ENCODE peak calls at places on chromosomes 12 and 14, in seven cellular contexts. One of them, this sample, is unnamed.

GRCh38 chr14:102013669-102014200 is 49.4 kb downstream of the DYNC1H1 start:
- DNase-seq in amniotic epithelial cell: peak; percentile 50
- DNase-seq in HS-27A: no peak
- DNase-seq in ELF-1: no peak
- DNase-seq in Calu3: no peak
- DNase-seq in AG08395: no peak
- DNase-seq in substantia nigra: no peak
- DNase-seq in this sample: no peak

GRCh38 chr14:61609143-61609851 is 86.0 kb upstream of the HIF1A start:
- DNase-seq in substantia nigra: peak; percentile 46
- DNase-seq in amniotic epithelial cell: peak; percentile 67
- DNase-seq in ELF-1: peak; percentile 88
- DNase-seq in AG08395: peak; percentile 14
- DNase-seq in Calu3: no peak
- DNase-seq in HS-27A: no peak
- DNase-seq in this sample: peak; percentile 40

GRCh38 chr12:131390408-131391100 is 320.3 kb upstream of the SFSWAP start:
- DNase-seq in ELF-1: peak; percentile 81
- DNase-seq in amniotic epithelial cell: no peak
- DNase-seq in AG08395: no peak
- DNase-seq in substantia nigra: peak; percentile 20
- DNase-seq in HS-27A: no peak
- DNase-seq in Calu3: peak; percentile 62
- DNase-seq in this sample: no peak

GRCh38 chr12:127567531-127567930 is 699.4 kb upstream of the TMEM132C start:
- DNase-seq in AG08395: no peak
- DNase-seq in Calu3: no peak
- DNase-seq in substantia nigra: no peak
- DNase-seq in amniotic epithelial cell: no peak
- DNase-seq in HS-27A: no peak
- DNase-seq in ELF-1: no peak
- DNase-seq in this sample: no peak

GRCh38 chr12:132561784-132562156 is 48.6 kb downstream of the LRCOL1 start:
- DNase-seq in AG08395: peak; percentile 34
- DNase-seq in amniotic epithelial cell: no peak
- DNase-seq in substantia nigra: no peak
- DNase-seq in HS-27A: no peak
- DNase-seq in Calu3: peak; percentile 84
- DNase-seq in ELF-1: peak; percentile 62
- DNase-seq in this sample: no peak

GRCh38 chr12:105892362-105892910 is 246.3 kb downstream of the NUAK1 start:
- DNase-seq in AG08395: no peak
- DNase-seq in Calu3: no peak
- DNase-seq in HS-27A: no peak
- DNase-seq in ELF-1: no peak
- DNase-seq in amniotic epithelial cell: no peak
- DNase-seq in substantia nigra: no peak
- DNase-seq in this sample: no peak

GRCh38 chr12:90090929-90091651 is 382.5 kb upstream of the ATP2B1 start:
- DNase-seq in ELF-1: peak; percentile 71
- DNase-seq in HS-27A: peak; percentile 94
- DNase-seq in Calu3: peak; percentile 66
- DNase-seq in amniotic epithelial cell: peak; percentile 98
- DNase-seq in substantia nigra: no peak
- DNase-seq in AG08395: peak; percentile 72
- DNase-seq in this sample: peak; percentile 67

GRCh38 chr14:35213869-35214387 is 78.3 kb upstream of the PSMA6 start:
- DNase-seq in amniotic epithelial cell: peak; percentile 65
- DNase-seq in substantia nigra: no peak
- DNase-seq in HS-27A: peak; percentile 35
- DNase-seq in ELF-1: no peak
- DNase-seq in AG08395: peak; percentile 6
- DNase-seq in Calu3: no peak
- DNase-seq in this sample: no peak

GRCh38 chr12:124956571-124956970 is 32.4 kb downstream of the DHX37 start:
- DNase-seq in HS-27A: no peak
- DNase-seq in AG08395: no peak
- DNase-seq in ELF-1: no peak
- DNase-seq in Calu3: no peak
- DNase-seq in amniotic epithelial cell: no peak
- DNase-seq in substantia nigra: no peak
- DNase-seq in this sample: no peak

GRCh38 chr12:79618848-79619404 is 71.8 kb downstream of the PAWR start:
- DNase-seq in amniotic epithelial cell: peak; percentile 86
- DNase-seq in ELF-1: no peak
- DNase-seq in substantia nigra: no peak
- DNase-seq in HS-27A: no peak
- DNase-seq in AG08395: peak; percentile 37
- DNase-seq in Calu3: no peak
- DNase-seq in this sample: no peak

GRCh38 chr12:39813776-39814175 is 194.2 kb upstream of the ABCD2 start:
- DNase-seq in Calu3: no peak
- DNase-seq in substantia nigra: no peak
- DNase-seq in ELF-1: no peak
- DNase-seq in amniotic epithelial cell: no peak
- DNase-seq in AG08395: no peak
- DNase-seq in HS-27A: no peak
- DNase-seq in this sample: no peak

GRCh38 chr14:100838493-100839440 is 12.8 kb downstream of the MEG3 start:
- DNase-seq in Calu3: no peak
- DNase-seq in ELF-1: no peak
- DNase-seq in AG08395: no peak
- DNase-seq in amniotic epithelial cell: no peak
- DNase-seq in HS-27A: no peak
- DNase-seq in substantia nigra: no peak
- DNase-seq in this sample: no peak

GRCh38 chr12:69925291-69925690 is 100.3 kb downstream of the MYRFL start:
- DNase-seq in HS-27A: no peak
- DNase-seq in ELF-1: no peak
- DNase-seq in Calu3: no peak
- DNase-seq in amniotic epithelial cell: peak; percentile 45
- DNase-seq in substantia nigra: no peak
- DNase-seq in AG08395: no peak
- DNase-seq in this sample: no peak

GRCh38 chr14:35402323-35403084 is 2.0 kb downstream of the NFKBIA start:
- DNase-seq in amniotic epithelial cell: peak; percentile 56
- DNase-seq in Calu3: no peak
- DNase-seq in AG08395: no peak
- DNase-seq in HS-27A: no peak
- DNase-seq in substantia nigra: no peak
- DNase-seq in ELF-1: no peak
- DNase-seq in this sample: no peak

GRCh38 chr12:94074970-94075695 is 73.2 kb upstream of the PLXNC1 start:
- DNase-seq in AG08395: peak; percentile 92
- DNase-seq in HS-27A: no peak
- DNase-seq in amniotic epithelial cell: peak; percentile 95
- DNase-seq in substantia nigra: no peak
- DNase-seq in ELF-1: peak; percentile 55
- DNase-seq in Calu3: no peak
- DNase-seq in this sample: peak; percentile 30

GRCh38 chr12:112121780-112122565 is 3.4 kb upstream of the TRAFD1 start:
- DNase-seq in Calu3: no peak
- DNase-seq in substantia nigra: peak; percentile 10
- DNase-seq in ELF-1: peak; percentile 68
- DNase-seq in amniotic epithelial cell: peak; percentile 93
- DNase-seq in AG08395: peak; percentile 60
- DNase-seq in HS-27A: peak; percentile 33
- DNase-seq in this sample: peak; percentile 60

GRCh38 chr12:51915951-51916350 is 8.6 kb downstream of the ACVRL1 start:
- DNase-seq in substantia nigra: no peak
- DNase-seq in HS-27A: no peak
- DNase-seq in ELF-1: no peak
- DNase-seq in amniotic epithelial cell: no peak
- DNase-seq in AG08395: no peak
- DNase-seq in Calu3: no peak
- DNase-seq in this sample: no peak

GRCh38 chr12:54370218-54370730 is 6.0 kb upstream of the GPR84 start:
- DNase-seq in Calu3: peak; percentile 94
- DNase-seq in amniotic epithelial cell: peak; percentile 65
- DNase-seq in HS-27A: no peak
- DNase-seq in AG08395: peak; percentile 90
- DNase-seq in substantia nigra: peak; percentile 82
- DNase-seq in ELF-1: peak; percentile 94
- DNase-seq in this sample: peak; percentile 79

GRCh38 chr12:3098436-3098835 is 21.3 kb downstream of the TSPAN9 start:
- DNase-seq in substantia nigra: no peak
- DNase-seq in AG08395: no peak
- DNase-seq in ELF-1: no peak
- DNase-seq in HS-27A: no peak
- DNase-seq in amniotic epithelial cell: no peak
- DNase-seq in Calu3: no peak
- DNase-seq in this sample: no peak

GRCh38 chr12:53115112-53115890 is 12.0 kb downstream of the SOAT2 start:
- DNase-seq in amniotic epithelial cell: no peak
- DNase-seq in Calu3: no peak
- DNase-seq in AG08395: no peak
- DNase-seq in HS-27A: no peak
- DNase-seq in ELF-1: peak; percentile 52
- DNase-seq in substantia nigra: no peak
- DNase-seq in this sample: no peak

GRCh38 chr14:104232070-104232484 is 93.7 kb downstream of the KIF26A start:
- DNase-seq in ELF-1: no peak
- DNase-seq in Calu3: no peak
- DNase-seq in AG08395: no peak
- DNase-seq in HS-27A: no peak
- DNase-seq in substantia nigra: no peak
- DNase-seq in amniotic epithelial cell: no peak
- DNase-seq in this sample: no peak

GRCh38 chr14:104676694-104677505 is 12.5 kb upstream of the INF2 start:
- DNase-seq in amniotic epithelial cell: no peak
- DNase-seq in HS-27A: no peak
- DNase-seq in Calu3: no peak
- DNase-seq in AG08395: no peak
- DNase-seq in substantia nigra: no peak
- DNase-seq in ELF-1: peak; percentile 76
- DNase-seq in this sample: no peak